ENCODE peak calls at places on chromosomes 13 and 19, in four cellular contexts. I is AG08395, J is NCI-H2107, O is NCI-H1930. X is an unnamed sample.

GRCh38 chr13:101085551-101085950 is 330.8 kb downstream of the NALCN start:
- DNase-seq in O (no peak), J (no peak), I (no peak), X (no peak)

GRCh38 chr13:32281083-32281482 is 34.1 kb downstream of the ZAR1L start:
- DNase-seq in I (no peak), O (no peak), J (no peak), X (no peak)

GRCh38 chr13:38957794-38958592 is 32.6 kb downstream of the STOML3 start:
- DNase-seq in I (no peak), J (no peak), O (no peak), X (no peak)

GRCh38 chr19:13047374-13047773 is 52.1 kb downstream of the NFIX start:
- DNase-seq in I (no peak), O (no peak), J (no peak), X (no peak)

GRCh38 chr13:95485045-95485517 is 67.4 kb upstream of the CLDN10 start:
- DNase-seq in J (no peak), I (peak), O (no peak), X (no peak)

GRCh38 chr13:30577381-30577780 is 40.3 kb upstream of the USPL1 start:
- DNase-seq in I (peak), J (no peak), O (no peak), X (no peak)

GRCh38 chr19:5826531-5827341 is 12.8 kb downstream of the FUT6 start:
- DNase-seq in I (no peak), O (no peak), J (peak), X (no peak)

GRCh38 chr13:102812616-102813287 is 13.8 kb downstream of the BIVM start:
- DNase-seq in I (peak), J (no peak), O (no peak), X (no peak)

GRCh38 chr13:57740719-57741118 is 109.2 kb downstream of the PCDH17 start:
- DNase-seq in O (no peak), J (no peak), I (no peak), X (no peak)

GRCh38 chr13:65855276-65855675 is 1374.9 kb downstream of the PCDH9 start:
- DNase-seq in J (no peak), O (no peak), I (no peak), X (no peak)

GRCh38 chr19:16417660-16418596 is 53.8 kb downstream of the EPS15L1 start:
- DNase-seq in O (no peak), J (no peak), I (peak), X (peak)

GRCh38 chr19:4815426-4816387 is 15.8 kb downstream of the TICAM1 start:
- DNase-seq in I (peak), J (peak), O (peak), X (peak)

GRCh38 chr13:94548382-94549240 is 47.3 kb downstream of the TGDS start:
- DNase-seq in J (no peak), I (no peak), O (peak), X (no peak)

GRCh38 chr13:20993211-20993610 is 68.2 kb downstream of the LATS2 start:
- DNase-seq in O (no peak), J (no peak), I (no peak), X (no peak)

GRCh38 chr13:32720026-32720425 is 133.8 kb downstream of the PDS5B start:
- DNase-seq in J (no peak), I (no peak), O (no peak), X (no peak)

GRCh38 chr13:43087960-43088580 is 64.7 kb downstream of the DNAJC15 start:
- DNase-seq in O (no peak), I (peak), J (no peak), X (no peak)

GRCh38 chr19:29129148-29129547 is 83.8 kb downstream of the UQCRFS1 start:
- DNase-seq in J (no peak), I (no peak), O (no peak), X (no peak)

GRCh38 chr13:34816543-34816942 is 125.5 kb upstream of the NBEA start:
- DNase-seq in I (peak), J (no peak), O (no peak), X (no peak)

GRCh38 chr19:33241530-33242101 is 16.0 kb upstream of the SLC7A10 start:
- DNase-seq in O (no peak), J (no peak), I (peak), X (no peak)

GRCh38 chr19:49554701-49555181 is 25.6 kb downstream of the NOSIP start:
- DNase-seq in I (no peak), J (no peak), O (no peak), X (peak)

GRCh38 chr13:93788456-93788855 is 561.8 kb downstream of the GPC6 start:
- DNase-seq in O (no peak), I (no peak), J (no peak), X (no peak)

GRCh38 chr19:7607874-7608560 is 12.4 kb downstream of the CAMSAP3 start:
- DNase-seq in I (no peak), O (no peak), J (no peak), X (no peak)

GRCh38 chr13:47858678-47859050 is 142.4 kb downstream of the SUCLA2 start:
- DNase-seq in O (no peak), I (peak), J (no peak), X (no peak)

GRCh38 chr13:108527849-108528248 is 101.6 kb upstream of the MYO16 start:
- DNase-seq in O (no peak), J (no peak), I (no peak), X (no peak)

GRCh38 chr13:99173606-99174005 is 27.0 kb upstream of the UBAC2 start:
- DNase-seq in J (no peak), O (no peak), I (no peak), X (no peak)

GRCh38 chr13:40102854-40103253 is 447.4 kb downstream of the COG6 start:
- DNase-seq in O (no peak), I (no peak), J (no peak), X (peak)

GRCh38 chr19:48779636-48780035 is 24.3 kb downstream of the FGF21 start:
- DNase-seq in O (no peak), J (no peak), I (no peak), X (no peak)

GRCh38 chr19:54297759-54298305 is 15.1 kb downstream of the LILRA5 start:
- DNase-seq in I (no peak), O (no peak), J (no peak), X (no peak)

GRCh38 chr13:49630580-49630979 is 2.3 kb downstream of the ARL11 start:
- DNase-seq in J (no peak), I (no peak), O (no peak), X (no peak)

GRCh38 chr13:59459972-59460371 is 703.8 kb downstream of the DIAPH3 start:
- DNase-seq in J (no peak), I (no peak), O (no peak), X (no peak)

X was measured in stimulated activated CD4-positive, alpha-beta T cell treated with anti-CD3 and anti-CD28 coated beads, TNF-alpha, amount 100 ng/mL, for 24 hours.